ENCODE peak calls at places on chromosomes 5 and 9, in ten cellular contexts. O, E, T, B, C, A, R, W, L and Q are unnamed samples.

GRCh38 chr5:72110401-72111013 is 3.2 kb downstream of the MAP1B start:
- DNase-seq in O (peak; percentile 34), R (no peak), C (no peak), T (peak; percentile 23), W (no peak), B (no peak), E (no peak), L (no peak), A (no peak), Q (peak; percentile 12)

GRCh38 chr9:76662476-76663281 is 101.6 kb upstream of the PCA3 start:
- DNase-seq in A (peak; percentile 52), C (no peak), B (no peak), L (no peak), T (no peak), W (no peak), R (no peak), E (peak; percentile 50), O (no peak), Q (no peak)

GRCh38 chr9:116574027-116574679 is 113.0 kb upstream of the TRIM32 start:
- DNase-seq in O (peak; percentile 63), B (no peak), R (no peak), T (no peak), C (no peak), W (no peak), E (no peak), A (no peak), L (no peak), Q (no peak)

GRCh38 chr9:37555786-37556185 is 20.4 kb downstream of the FBXO10 start:
- DNase-seq in E (no peak), O (peak; percentile 60), C (no peak), W (no peak), B (no peak), T (peak; percentile 41), R (no peak), A (no peak), L (no peak), Q (no peak)

GRCh38 chr9:128146591-128147120 is 2.6 kb upstream of the LCN2 start:
- DNase-seq in T (no peak), O (no peak), B (no peak), W (no peak), L (no peak), C (no peak), A (no peak), R (no peak), E (no peak), Q (peak; percentile 15)

GRCh38 chr5:9440517-9440916 is 105.4 kb downstream of the SEMA5A start:
- DNase-seq in A (no peak), O (peak; percentile 36), W (no peak), E (no peak), C (no peak), R (no peak), T (peak; percentile 59), L (no peak), B (no peak), Q (no peak)

GRCh38 chr9:113538131-113538530 is 74.6 kb downstream of the RGS3 start:
- DNase-seq in E (no peak), B (no peak), O (no peak), A (no peak), L (no peak), W (no peak), T (no peak), R (no peak), C (no peak), Q (no peak)

GRCh38 chr9:73151653-73152382 is at the start of gene ANXA1:
- DNase-seq in C (no peak), W (no peak), L (no peak), O (peak; percentile 92), T (peak; percentile 92), B (peak; percentile 87), A (peak; percentile 58), E (peak; percentile 95), R (no peak), Q (peak; percentile 41)

GRCh38 chr9:91180930-91181268 is 180.8 kb downstream of the AUH start:
- DNase-seq in L (no peak), R (no peak), W (no peak), O (no peak), B (no peak), E (no peak), C (no peak), A (no peak), T (no peak), Q (no peak)

GRCh38 chr9:111148994-111149759 is 110.9 kb upstream of the LPAR1 start:
- DNase-seq in R (no peak), T (no peak), C (no peak), L (no peak), W (no peak), B (no peak), O (peak; percentile 11), E (no peak), A (no peak), Q (no peak)